ENCODE peak calls at places on chromosomes 5 and 9, in six cellular contexts. G, Y, D, T, H and F are unnamed samples.
A peak's percentile ranks its signal among the peaks of the same experiment; 100 is the strongest.

GRCh38 chr5:66454186-66455078 is 141.8 kb upstream of the MAST4 start:
- DNase-seq in T (no peak), D (no peak), Y (no peak), H (no peak), G (no peak), F (no peak)

GRCh38 chr5:69329905-69330489 is 2.6 kb downstream of the CCDC125 start:
- DNase-seq in Y (no peak), T (no peak), G (no peak), H (no peak), D (no peak), F (peak; percentile 9)

GRCh38 chr9:93681316-93682154 is 105.2 kb downstream of the PHF2 start:
- DNase-seq in T (no peak), G (peak; percentile 36), D (no peak), Y (peak; percentile 16), H (no peak), F (no peak)

GRCh38 chr9:36623280-36623679 is 50.6 kb downstream of the MELK start:
- DNase-seq in H (no peak), D (no peak), Y (no peak), G (no peak), T (no peak), F (no peak)

GRCh38 chr9:128099932-128100491 is 27.5 kb downstream of the PTGES2 start:
- DNase-seq in Y (no peak), H (no peak), T (no peak), D (no peak), G (no peak), F (no peak)

GRCh38 chr5:74895906-74896305 is 29.7 kb upstream of the FAM169A start:
- DNase-seq in T (no peak), D (no peak), G (no peak), Y (no peak), H (no peak), F (no peak)

GRCh38 chr5:149429839-149430721 is 51.0 kb upstream of the IL17B start:
- DNase-seq in G (peak; percentile 84), H (no peak), Y (no peak), D (no peak), T (peak; percentile 66), F (no peak)

GRCh38 chr5:34869256-34869655 is 30.3 kb downstream of the TTC23L start:
- DNase-seq in T (no peak), H (no peak), G (no peak), Y (no peak), D (no peak), F (no peak)

GRCh38 chr5:140311011-140311467 is 8.1 kb upstream of the PFDN1 start:
- DNase-seq in D (no peak), Y (no peak), G (peak; percentile 16), T (no peak), H (no peak), F (no peak)

GRCh38 chr9:117204971-117205370 is 209.9 kb downstream of the ASTN2 start:
- DNase-seq in D (no peak), G (no peak), H (no peak), Y (no peak), T (no peak), F (no peak)

GRCh38 chr5:154078305-154078704 is 39.5 kb downstream of the MFAP3 start:
- DNase-seq in H (no peak), T (no peak), Y (peak; percentile 19), D (no peak), G (no peak), F (peak; percentile 57)

GRCh38 chr5:172164773-172165212 is 23.2 kb downstream of the STK10 start:
- DNase-seq in G (peak; percentile 58), D (no peak), Y (no peak), H (no peak), T (no peak), F (no peak)

GRCh38 chr5:54703568-54704255 is 186.2 kb downstream of the SNX18 start:
- DNase-seq in Y (no peak), D (no peak), T (no peak), G (no peak), H (no peak), F (no peak)

DNA sequence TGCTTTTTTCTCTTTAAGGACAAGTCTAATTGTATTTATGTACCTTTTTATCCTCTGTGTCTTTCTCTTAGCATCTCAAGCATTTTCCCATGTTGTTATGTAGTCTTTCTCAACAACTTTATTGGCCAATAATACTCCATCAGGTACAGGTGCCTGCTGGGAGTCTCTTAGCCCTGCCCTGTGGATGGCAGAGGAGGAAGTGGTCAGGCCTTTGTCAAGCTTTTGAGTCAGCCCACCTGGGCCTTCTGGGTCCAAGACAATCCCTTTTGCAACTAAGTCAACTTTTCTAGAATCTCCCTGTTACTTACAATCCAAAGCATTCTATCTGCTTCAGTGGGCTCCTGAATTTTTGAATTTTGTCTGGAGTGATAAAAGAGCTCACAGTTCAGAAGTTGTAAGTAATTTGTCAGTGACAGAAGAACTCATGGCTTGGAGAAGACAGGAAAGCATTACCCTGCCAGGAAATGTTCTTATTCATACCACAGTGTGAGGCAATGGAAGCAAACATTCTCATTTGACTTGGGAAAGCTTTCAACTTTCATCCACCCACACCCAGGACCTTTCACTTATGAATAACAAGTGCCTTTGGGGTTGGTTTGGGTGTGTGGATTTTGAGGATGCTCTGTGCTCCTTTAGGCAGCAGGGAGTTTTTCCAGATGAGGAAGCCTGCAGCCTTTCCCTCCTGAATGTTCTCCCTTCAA is 200.0 kb upstream of the S1PR3 start:
- DNase-seq in G (no peak), T (no peak), Y (no peak), H (no peak), D (no peak), F (no peak)
- TF ChIP-seq JUND in G (no peak), T (no peak), Y (no peak), H (no peak), D (no peak), F (no peak)

DNA sequence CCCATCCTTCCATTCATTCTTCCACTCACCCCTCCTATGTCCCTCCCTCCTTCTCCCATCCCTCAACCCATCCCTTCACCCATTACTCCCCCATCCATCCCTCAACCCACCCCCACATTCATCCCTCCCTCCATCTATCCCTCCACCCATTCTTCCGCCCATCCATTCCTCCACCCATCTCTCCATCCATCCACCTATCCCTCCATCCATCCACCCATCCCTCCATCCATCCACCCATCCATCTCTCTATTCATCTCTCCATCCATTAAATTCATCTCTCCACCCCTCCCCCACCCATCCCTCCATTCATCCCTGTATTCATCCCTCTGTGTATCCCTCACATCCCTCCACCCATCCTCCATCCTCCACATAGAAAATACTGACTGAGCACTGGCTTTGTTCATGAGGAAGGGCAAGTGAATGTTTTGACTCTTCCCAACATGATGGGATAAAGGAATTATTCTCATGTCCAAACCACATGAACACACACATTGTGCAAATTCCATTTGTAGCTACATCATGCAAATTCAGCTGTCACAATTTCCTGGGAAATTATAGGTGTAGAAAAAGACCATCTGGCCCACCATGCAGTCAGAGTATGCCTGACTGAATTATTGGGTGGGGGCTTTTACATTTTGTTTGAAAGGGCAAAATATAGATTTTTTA is 6.9 kb upstream of the VAV2 start:
- DNase-seq in Y (no peak), G (no peak), H (no peak), D (no peak), T (no peak), F (no peak)
- TF ChIP-seq JUND in Y (no peak), G (no peak), H (no peak), D (no peak), T (no peak), F (no peak)

GRCh38 chr5:102863058-102863457 is 108.0 kb downstream of the PAM start:
- DNase-seq in G (no peak), Y (no peak), H (no peak), T (no peak), D (no peak), F (no peak)
- TF ChIP-seq JUND in G (no peak), Y (no peak), H (no peak), T (no peak), D (no peak), F (no peak)

GRCh38 chr9:130030821-130031481 is 12.0 kb downstream of the FNBP1 start:
- DNase-seq in Y (no peak), T (no peak), G (peak; percentile 28), D (no peak), H (no peak), F (no peak)
- TF ChIP-seq JUND in Y (no peak), T (no peak), G (no peak), D (no peak), H (no peak), F (no peak)

GRCh38 chr5:9878196-9878595 is 248.0 kb upstream of the TAS2R1 start:
- DNase-seq in T (no peak), G (no peak), D (no peak), Y (no peak), H (no peak), F (no peak)

GRCh38 chr5:9877473-9877872 is 247.3 kb upstream of the TAS2R1 start:
- DNase-seq in T (no peak), D (no peak), G (no peak), H (no peak), Y (no peak), F (no peak)
- TF ChIP-seq JUND in T (no peak), D (no peak), G (no peak), H (no peak), Y (no peak), F (no peak)

GRCh38 chr5:145827275-145827674 is 7.9 kb downstream of the PRELID2 start:
- DNase-seq in Y (no peak), T (no peak), G (no peak), H (no peak), D (no peak), F (no peak)

GRCh38 chr5:145829708-145830361 is 5.3 kb downstream of the PRELID2 start:
- DNase-seq in H (no peak), Y (no peak), D (no peak), G (peak; percentile 31), T (no peak), F (no peak)

GRCh38 chr5:145826869-145827268 is 8.3 kb downstream of the PRELID2 start:
- DNase-seq in H (no peak), Y (no peak), G (no peak), T (no peak), D (no peak), F (no peak)

GRCh38 chr5:145824040-145824439 is 11.1 kb downstream of the PRELID2 start:
- DNase-seq in G (no peak), D (no peak), T (no peak), Y (no peak), H (no peak), F (no peak)

GRCh38 chr5:145825751-145826180 is 9.4 kb downstream of the PRELID2 start:
- DNase-seq in G (peak; percentile 61), H (no peak), T (peak; percentile 39), Y (peak; percentile 42), D (no peak), F (no peak)
- TF ChIP-seq JUND in G (no peak), H (no peak), T (no peak), Y (no peak), D (no peak), F (no peak)